ENCODE peak calls at places on chromosomes 11 and 22, in five cellular contexts. R is HL-60, Q is psoas muscle, L is lower lobe of right lung, M is upper lobe of right lung. E is an unnamed sample.

GRCh38 chr11:68813778-68814177 is 27.9 kb downstream of the CPT1A start:
- DNase-seq in R (no peak), Q (no peak), L (no peak), M (no peak), E (no peak)

GRCh38 chr11:65066805-65067291 is 8.5 kb upstream of the NAALADL1 start:
- DNase-seq in R (no peak), Q (no peak), L (no peak), M (no peak), E (peak; percentile 92)

GRCh38 chr11:47271961-47272661 is 2.2 kb downstream of the MADD start:
- DNase-seq in R (no peak), Q (peak; percentile 77), L (no peak), M (no peak), E (no peak)

GRCh38 chr11:1826552-1827094 is 8.2 kb upstream of the SYT8 start:
- DNase-seq in R (no peak), Q (no peak), L (peak; percentile 65), M (peak; percentile 81), E (peak; percentile 88)

GRCh38 chr11:19777342-19778102 is 64.9 kb downstream of the NAV2 start:
- DNase-seq in R (no peak), Q (no peak), L (no peak), M (no peak), E (peak; percentile 86)

GRCh38 chr11:34243620-34244493 is 114.0 kb downstream of the ABTB2 start:
- DNase-seq in R (no peak), Q (no peak), L (no peak), M (no peak), E (no peak)

GRCh38 chr11:129969973-129970372 is 32.7 kb downstream of the PRDM10 start:
- DNase-seq in R (no peak), Q (no peak), L (no peak), M (no peak), E (no peak)

GRCh38 chr22:23220485-23221350 is 40.4 kb downstream of the BCR start:
- DNase-seq in R (peak; percentile 85), Q (no peak), L (peak; percentile 59), M (peak; percentile 70), E (no peak)

GRCh38 chr22:37019309-37020191 is at the start of the genes MPST and TST:
- DNase-seq in R (peak; percentile 91), Q (peak; percentile 91), L (peak; percentile 89), M (peak; percentile 93), E (peak; percentile 95)

GRCh38 chr22:37077802-37078448 is 26.4 kb downstream of the KCTD17 start:
- DNase-seq in R (no peak), Q (peak; percentile 68), L (peak; percentile 76), M (peak; percentile 86), E (peak; percentile 98)

GRCh38 chr11:44790211-44790610 is 63.4 kb downstream of the TSPAN18 start:
- DNase-seq in R (no peak), Q (no peak), L (no peak), M (no peak), E (no peak)

GRCh38 chr11:17478064-17478463 is 1.4 kb upstream of the ABCC8 start:
- DNase-seq in R (no peak), Q (no peak), L (no peak), M (no peak), E (no peak)

GRCh38 chr22:45064313-45065268 is 54.8 kb upstream of the PHF21B start:
- DNase-seq in R (no peak), Q (no peak), L (no peak), M (no peak), E (no peak)

GRCh38 chr11:121420398-121420797 is 31.7 kb upstream of the SORL1 start:
- DNase-seq in R (no peak), Q (no peak), L (no peak), M (no peak), E (no peak)

GRCh38 chr11:66334605-66335442 is 1.4 kb downstream of the RIN1 start:
- DNase-seq in R (peak; percentile 49), Q (peak; percentile 56), L (peak; percentile 55), M (peak; percentile 60), E (peak; percentile 70)
- H3K4me3 ChIP-seq in R (peak overlapping the region; percentile 59), Q (peak overlapping the region; percentile 78), L (peak overlapping the region; percentile 63), M (peak overlapping the region; percentile 73), E (peak overlapping the region; percentile 53)

GRCh38 chr11:601573-602245 is 14.0 kb downstream of the IRF7 start:
- DNase-seq in R (no peak), Q (no peak), L (no peak), M (no peak), E (no peak)
- H3K27me3 ChIP-seq in R (no peaks in the 10 kb centered on the region), Q (no peaks in the 10 kb centered on the region), L (no peaks in the 10 kb centered on the region), M (no peaks in the 10 kb centered on the region), E (no peaks in the 10 kb centered on the region)

GRCh38 chr11:83971063-83971462 is 684.9 kb upstream of the CCDC90B start:
- DNase-seq in R (no peak), Q (no peak), L (no peak), M (no peak), E (no peak)
- H3K4me3 ChIP-seq in R (no peak overlapping the region), Q (no peak overlapping the region), L (no peak overlapping the region), M (no peak overlapping the region), E (no peak overlapping the region)

DNA sequence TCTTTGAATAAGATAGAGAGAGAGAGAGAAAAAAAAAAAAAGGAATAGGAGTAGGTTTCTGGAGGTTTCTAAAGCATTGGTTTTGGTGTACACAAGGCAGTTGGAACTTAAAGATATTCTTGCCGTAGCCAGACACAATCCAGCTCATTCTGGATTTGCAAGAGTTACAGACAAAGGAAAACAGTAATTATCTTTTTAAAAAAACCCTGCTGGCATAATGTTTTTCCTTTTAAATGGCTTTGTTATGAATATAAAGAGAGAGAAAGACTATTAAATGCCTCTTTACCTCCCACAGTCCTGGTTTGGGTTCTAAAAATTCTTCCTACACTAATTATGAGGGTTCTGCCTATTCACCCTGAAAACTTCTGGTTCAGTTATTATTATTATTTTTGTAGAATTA is 120.4 kb upstream of the RAG2 start:
- DNase-seq in R (no peak), Q (no peak), L (no peak), M (no peak), E (no peak)
- H3K27me3 ChIP-seq in R (peaks cover 8% of the 10 kb centered on the region), Q (no peaks in the 10 kb centered on the region), L (no peaks in the 10 kb centered on the region), M (no peaks in the 10 kb centered on the region), E (peaks cover 10% of the 10 kb centered on the region)

GRCh38 chr11:72446929-72447753 is 12.8 kb upstream of the CLPB start:
- DNase-seq in R (no peak), Q (no peak), L (no peak), M (no peak), E (peak; percentile 75)
- H3K4me3 ChIP-seq in R (no peak overlapping the region), Q (no peak overlapping the region), L (no peak overlapping the region), M (no peak overlapping the region), E (no peak overlapping the region)

GRCh38 chr11:70247042-70247709 is 23.3 kb upstream of the PPFIA1 start:
- DNase-seq in R (peak; percentile 35), Q (peak; percentile 23), L (no peak), M (no peak), E (peak; percentile 21)
- H3K27me3 ChIP-seq in R (no peaks in the 10 kb centered on the region), Q (no peaks in the 10 kb centered on the region), L (no peaks in the 10 kb centered on the region), M (no peaks in the 10 kb centered on the region), E (no peaks in the 10 kb centered on the region)

GRCh38 chr11:96339704-96340554 is 3.1 kb downstream of the MAML2 start:
- DNase-seq in R (no peak), Q (no peak), L (no peak), M (no peak), E (no peak)
- H3K4me3 ChIP-seq in R (no peak overlapping the region), Q (peak overlapping the region; percentile 82), L (peak overlapping the region; percentile 82), M (peak overlapping the region; percentile 80), E (no peak overlapping the region)

E was measured in H7.